ENCODE peak calls at places on chromosomes 6 and 20, in five cellular contexts. H is H9, T is mesenchymal stem cell, I is trophoblast cell, W is H1. R is an unnamed sample.

GRCh38 chr20:58720890-58721289 is 28.3 kb downstream of the NPEPL1 start:
- DNase-seq in H (no peak), W (no peak), T (no peak), I (no peak), R (no peak)

GRCh38 chr6:168209420-168209819 is 110.2 kb downstream of the DACT2 start:
- DNase-seq in I (no peak), W (no peak), T (no peak), H (no peak), R (no peak)

GRCh38 chr6:113873043-113873667 is 16.0 kb downstream of the MARCKS start:
- DNase-seq in T (no peak), W (no peak), H (no peak), I (no peak), R (no peak)

GRCh38 chr20:63896136-63896890 is 1.4 kb downstream of the DNAJC5 start:
- DNase-seq in H (no peak), I (peak; percentile 57), W (no peak), T (peak; percentile 54), R (no peak)

GRCh38 chr6:72418495-72418894 is 203.4 kb upstream of the KCNQ5 start:
- DNase-seq in W (no peak), T (peak; percentile 61), I (no peak), H (no peak), R (peak; percentile 9)

GRCh38 chr6:74651948-74652347 is 553.9 kb downstream of the COL12A1 start:
- DNase-seq in W (no peak), H (no peak), T (no peak), I (no peak), R (no peak)

GRCh38 chr20:59925894-59926293 is 7.5 kb downstream of the SYCP2 start:
- DNase-seq in T (no peak), I (no peak), W (no peak), H (no peak), R (no peak)

GRCh38 chr20:12394786-12395185 is 477.1 kb downstream of the BTBD3 start:
- DNase-seq in I (peak; percentile 51), H (peak; percentile 69), W (no peak), T (no peak), R (no peak)

GRCh38 chr6:149233056-149233715 is 84.3 kb upstream of the TAB2 start:
- DNase-seq in T (peak; percentile 95), I (no peak), W (no peak), H (no peak), R (no peak)

GRCh38 chr6:32685603-32686002 is 19.1 kb upstream of the HLA-DQB1 start:
- DNase-seq in I (no peak), H (no peak), T (peak; percentile 8), W (no peak), R (no peak)

GRCh38 chr6:44263357-44264100 is 1.8 kb downstream of the NFKBIE start:
- DNase-seq in H (no peak), I (no peak), T (peak; percentile 77), W (no peak), R (no peak)

GRCh38 chr6:100099189-100100074 is 105.4 kb upstream of the MCHR2 start:
- DNase-seq in W (no peak), H (no peak), I (no peak), T (peak; percentile 30), R (no peak)

GRCh38 chr6:134436281-134436815 is 118.4 kb upstream of the SGK1 start:
- DNase-seq in W (no peak), T (peak; percentile 98), I (peak; percentile 84), H (no peak), R (no peak)

GRCh38 chr6:135358251-135358821 is 139.2 kb downstream of the AHI1 start:
- DNase-seq in T (peak; percentile 84), I (no peak), W (no peak), H (no peak), R (no peak)

GRCh38 chr20:24763386-24764026 is 185.6 kb upstream of the CST7 start:
- DNase-seq in H (peak; percentile 17), I (peak; percentile 34), T (no peak), W (no peak), R (no peak)

GRCh38 chr20:51388756-51389542 is 153.6 kb downstream of the NFATC2 start:
- DNase-seq in W (no peak), T (no peak), I (no peak), H (no peak), R (no peak)

GRCh38 chr6:146582857-146583256 is 15.9 kb upstream of the ADGB start:
- DNase-seq in T (peak; percentile 6), W (no peak), I (no peak), H (no peak), R (no peak)

GRCh38 chr6:3208096-3208774 is 19.2 kb downstream of the TUBB2B start:
- DNase-seq in T (peak; percentile 58), W (no peak), H (no peak), I (peak; percentile 96), R (no peak)

GRCh38 chr6:50998905-50999304 is 180.2 kb downstream of the TFAP2B start:
- DNase-seq in H (no peak), T (no peak), I (no peak), W (no peak), R (no peak)

GRCh38 chr6:4589295-4589694 is 186.9 kb upstream of the CDYL start:
- DNase-seq in T (no peak), I (no peak), H (no peak), W (no peak), R (no peak)
- H3K23ac ChIP-seq in T (no peak overlapping the region), I (no peak overlapping the region), H (no peak overlapping the region), W (no peak overlapping the region), R (no peak overlapping the region)

GRCh38 chr20:53565254-53565653 is 28.4 kb downstream of the ZNF217 start:
- DNase-seq in W (no peak), I (no peak), T (no peak), H (peak; percentile 3), R (no peak)
- H2BK12ac ChIP-seq in W (no peak overlapping the region), I (no peak overlapping the region), T (no peak overlapping the region), H (no peak overlapping the region), R (no peak overlapping the region)

GRCh38 chr6:131758920-131759319 is 48.1 kb upstream of the CTAGE9 start:
- DNase-seq in W (no peak), T (no peak), H (no peak), I (no peak), R (no peak)

GRCh38 chr6:131755597-131755996 is 44.8 kb upstream of the CTAGE9 start:
- DNase-seq in T (peak; percentile 46), I (no peak), H (no peak), W (no peak), R (no peak)

GRCh38 chr6:131754715-131755567 is 44.1 kb upstream of the CTAGE9 start:
- DNase-seq in H (no peak), W (no peak), I (no peak), T (peak; percentile 84), R (no peak)

GRCh38 chr6:131756039-131756438 is 45.2 kb upstream of the CTAGE9 start:
- DNase-seq in W (no peak), T (no peak), I (no peak), H (no peak), R (no peak)

GRCh38 chr6:131754088-131754487 is 43.3 kb upstream of the CTAGE9 start:
- DNase-seq in W (no peak), H (no peak), I (no peak), T (peak; percentile 22), R (no peak)
- H3K23ac ChIP-seq in W (no peak overlapping the region), H (no peak overlapping the region), I (no peak overlapping the region), T (no peak overlapping the region), R (no peak overlapping the region)

GRCh38 chr6:125303512-125303854 is 1.7 kb upstream of the HDDC2 start:
- DNase-seq in I (no peak), H (no peak), T (no peak), W (no peak), R (no peak)

GRCh38 chr6:125300992-125301434 is 754 bp downstream of the HDDC2 start:
- DNase-seq in H (no peak), T (peak; percentile 58), I (no peak), W (no peak), R (no peak)

GRCh38 chr6:125299257-125299656 is 2.5 kb downstream of the HDDC2 start:
- DNase-seq in W (no peak), H (no peak), I (no peak), T (no peak), R (no peak)

GRCh38 chr6:125302840-125303511 is 1.2 kb upstream of the HDDC2 start:
- DNase-seq in I (no peak), W (no peak), H (no peak), T (no peak), R (no peak)

DNA sequence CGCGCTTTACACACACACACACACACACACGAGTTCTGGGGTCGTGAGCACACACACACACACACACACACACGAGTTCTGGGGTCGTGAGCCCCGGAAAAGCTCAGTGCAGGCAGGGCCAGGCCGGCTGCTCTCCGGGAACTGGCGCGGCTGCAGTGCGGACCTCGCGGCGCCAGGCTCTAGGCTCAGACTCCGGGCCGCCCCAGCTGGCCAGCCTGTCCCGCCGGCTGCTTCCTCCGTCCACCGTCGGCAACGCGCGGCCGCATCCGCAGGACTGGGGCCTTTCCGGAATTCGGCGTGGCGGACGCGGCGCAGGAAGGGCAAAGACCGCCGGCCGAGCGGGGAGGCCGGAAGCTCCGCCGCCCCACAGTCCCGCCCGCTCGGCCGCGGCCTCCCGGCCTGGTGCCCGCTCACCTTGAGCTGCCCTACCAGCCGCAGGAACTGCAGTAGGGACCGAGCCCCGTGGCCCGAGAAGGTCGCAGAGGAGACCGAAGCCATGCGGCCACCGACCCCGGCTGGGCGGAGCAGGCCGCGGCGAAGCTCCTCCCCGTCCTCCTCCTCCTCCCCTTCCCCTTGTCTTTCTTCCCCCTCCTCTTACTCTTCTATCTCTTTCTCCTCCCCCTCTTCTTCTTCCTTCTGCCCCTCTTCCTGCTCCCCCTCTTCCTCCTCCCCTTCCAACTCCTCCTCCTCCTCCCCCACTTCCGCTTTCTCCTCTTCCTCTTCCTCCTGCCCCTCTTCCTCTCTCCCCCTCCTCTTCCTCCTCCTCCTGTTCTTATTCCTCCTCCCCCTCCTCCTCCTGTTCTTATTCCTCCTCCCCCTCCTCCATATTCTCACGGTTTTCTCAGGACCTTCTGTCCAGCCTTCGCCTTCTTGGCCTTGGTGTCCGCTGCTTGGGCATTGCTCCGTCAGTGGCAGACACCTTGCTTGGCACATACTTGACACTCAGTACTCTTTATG is at the start of gene HDDC2:
- DNase-seq in I (peak; percentile 67), H (peak; percentile 67), T (peak; percentile 83), W (no peak), R (peak; percentile 72)
- H2BK12ac ChIP-seq in I (peak within 1 kb of the TSS; percentile 46), H (no peak within 1 kb of the TSS), T (peak within 1 kb of the TSS; percentile 55), W (no peak within 1 kb of the TSS), R (no peak within 1 kb of the TSS)

DNA sequence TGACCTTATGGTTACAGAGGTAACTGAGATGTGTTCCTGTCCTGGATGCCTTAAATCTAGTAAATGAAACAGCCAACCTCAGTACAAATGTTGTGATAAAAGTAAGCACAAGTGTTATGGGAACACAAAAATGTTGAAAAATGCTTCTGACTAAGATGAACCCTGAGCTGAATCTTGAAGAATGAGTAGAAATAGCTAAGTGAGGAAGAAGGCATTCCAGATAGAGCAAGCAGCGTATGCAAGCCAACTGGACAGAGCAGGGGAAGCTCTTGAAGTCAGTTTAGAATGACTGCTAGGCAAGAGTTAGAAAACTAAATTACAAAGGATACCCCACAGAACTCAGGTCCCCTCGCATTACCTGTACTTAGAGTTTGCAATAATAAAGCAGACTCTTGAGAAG is 2.1 kb downstream of the FBXO9 start:
- DNase-seq in T (peak; percentile 5), W (no peak), I (no peak), H (no peak), R (no peak)
- H3K23ac ChIP-seq in T (no peak overlapping the region), W (no peak overlapping the region), I (no peak overlapping the region), H (no peak overlapping the region), R (no peak overlapping the region)

DNA sequence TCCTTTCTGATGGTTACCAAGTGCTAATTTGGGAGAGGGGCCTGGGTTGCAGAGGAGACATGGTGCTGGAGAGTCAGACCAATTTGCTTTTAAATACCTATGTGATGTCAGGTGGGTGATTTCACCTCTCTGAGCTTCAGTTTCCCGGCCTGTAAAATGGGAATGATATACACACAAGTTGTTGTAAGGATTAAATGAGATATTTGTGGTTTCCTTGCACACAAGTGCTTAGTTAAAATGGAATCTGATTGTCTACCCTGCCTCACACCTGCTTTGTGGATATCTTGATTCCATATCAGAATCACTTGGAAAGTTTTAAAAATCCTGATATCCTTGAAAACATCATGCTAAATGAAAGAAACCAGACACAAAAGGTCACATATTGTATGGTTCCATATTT is 44.5 kb downstream of the SCAND1 start:
- DNase-seq in H (no peak), I (no peak), W (no peak), T (no peak), R (no peak)
- H2BK12ac ChIP-seq in H (no peak overlapping the region), I (no peak overlapping the region), W (no peak overlapping the region), T (no peak overlapping the region), R (no peak overlapping the region)